ENCODE peak calls at places on chromosome 4, in seven cellular contexts. O is activated naive CD8-positive, alpha-beta T cell treated with anti-CD3 and anti-CD28 coated beads for 36 hours; H is AG08395; N is activated T-cell treated with anti-CD3 and anti-CD28 coated beads, Interleukin-2, amount 50 U/mL, for 72 hours; W is GM04503; J is H54; D is RWPE2. Y is an unnamed sample.

GRCh38 chr4:75745192-75745591 is 20.8 kb downstream of the USO1 start:
- DNase-seq in J (peak; percentile 4), O (no peak), W (no peak), H (peak; percentile 21), N (no peak), D (no peak), Y (no peak)

GRCh38 chr4:130747842-130748241 is 1651.9 kb downstream of the C4orf33 start:
- DNase-seq in J (no peak), H (no peak), O (no peak), N (no peak), D (no peak), W (no peak), Y (no peak)

GRCh38 chr4:37481547-37482129 is 204.5 kb downstream of the RELL1 start:
- DNase-seq in D (no peak), H (no peak), J (no peak), W (no peak), N (no peak), O (peak; percentile 6), Y (no peak)

GRCh38 chr4:63049726-63050125 is 1359.5 kb downstream of the TECRL start:
- DNase-seq in N (no peak), D (no peak), W (no peak), J (no peak), H (no peak), O (no peak), Y (no peak)

GRCh38 chr4:89434364-89434988 is 126.9 kb upstream of the GPRIN3 start:
- DNase-seq in J (no peak), N (peak; percentile 17), O (no peak), H (peak; percentile 51), D (no peak), W (no peak), Y (peak; percentile 1)

GRCh38 chr4:15963568-15963967 is 593 bp upstream of the FGFBP2 start:
- DNase-seq in W (no peak), N (peak; percentile 74), H (no peak), J (no peak), D (no peak), O (peak; percentile 80), Y (no peak)

GRCh38 chr4:41361831-41362646 is 105.3 kb downstream of the UCHL1 start:
- DNase-seq in O (no peak), J (peak; percentile 12), H (no peak), D (no peak), W (no peak), N (no peak), Y (no peak)

GRCh38 chr4:46975841-46976551 is 17.4 kb downstream of the GABRA4 start:
- DNase-seq in W (no peak), D (no peak), H (no peak), O (no peak), N (no peak), J (no peak), Y (no peak)

GRCh38 chr4:175560628-175561027 is 251.4 kb downstream of the GPM6A start:
- DNase-seq in J (no peak), W (no peak), D (no peak), H (no peak), O (no peak), N (no peak), Y (peak; percentile 11)

GRCh38 chr4:141599853-141600252 is 36.5 kb upstream of the IL15 start:
- DNase-seq in W (no peak), O (no peak), N (no peak), H (no peak), J (no peak), D (no peak), Y (no peak)

GRCh38 chr4:184472540-184473264 is 1.6 kb downstream of the IRF2 start:
- DNase-seq in N (peak; percentile 83), D (peak; percentile 72), J (peak; percentile 42), H (peak; percentile 83), O (peak; percentile 74), W (no peak), Y (no peak)

GRCh38 chr4:151468715-151469696 is 60.0 kb downstream of the FHIP1A start:
- DNase-seq in H (no peak), J (peak; percentile 4), N (no peak), D (no peak), W (no peak), O (no peak), Y (no peak)

GRCh38 chr4:15003891-15004700 is 1.8 kb downstream of the CPEB2 start:
- DNase-seq in O (peak; percentile 58), J (no peak), N (peak; percentile 59), D (peak; percentile 59), H (peak; percentile 4), W (no peak), Y (no peak)

GRCh38 chr4:17544205-17544604 is 29.2 kb downstream of the CLRN2 start:
- DNase-seq in N (no peak), W (peak; percentile 19), H (peak; percentile 31), D (no peak), O (no peak), J (no peak), Y (no peak)

GRCh38 chr4:1614854-1615595 is 69.1 kb downstream of the FAM53A start:
- DNase-seq in H (no peak), N (no peak), W (no peak), J (no peak), O (no peak), D (no peak), Y (no peak)

GRCh38 chr4:156710571-156711195 is 260.9 kb downstream of the PDGFC start:
- DNase-seq in O (no peak), W (peak; percentile 43), J (no peak), N (no peak), D (no peak), H (peak; percentile 31), Y (peak; percentile 58)

GRCh38 chr4:91113130-91113706 is 986.0 kb downstream of the CCSER1 start:
- DNase-seq in H (no peak), O (no peak), J (peak; percentile 2), N (no peak), W (no peak), D (no peak), Y (no peak)

GRCh38 chr4:151801547-151802516 is 41.0 kb upstream of the GATB start:
- DNase-seq in O (peak; percentile 47), D (no peak), W (no peak), N (peak; percentile 70), H (no peak), J (no peak), Y (no peak)

GRCh38 chr4:174358410-174358809 is 74.7 kb downstream of the CEP44 start:
- DNase-seq in O (no peak), J (no peak), W (no peak), N (no peak), H (no peak), D (no peak), Y (no peak)

GRCh38 chr4:158202475-158202874 is 7.8 kb upstream of the TMEM144 start:
- DNase-seq in W (no peak), J (no peak), D (no peak), N (no peak), O (no peak), H (no peak), Y (no peak)

GRCh38 chr4:118783887-118784286 is 52.0 kb downstream of the SEC24D start:
- DNase-seq in N (no peak), W (no peak), H (no peak), D (no peak), J (no peak), O (no peak), Y (no peak)

GRCh38 chr4:84965558-84966381 is 720 bp downstream of the WDFY3 start:
- DNase-seq in W (no peak), N (peak; percentile 3), D (peak; percentile 64), J (no peak), H (peak; percentile 46), O (peak; percentile 3), Y (no peak)

GRCh38 chr4:110586137-110586850 is 36.6 kb downstream of the PITX2 start:
- DNase-seq in N (no peak), W (peak; percentile 37), H (peak; percentile 83), D (no peak), O (no peak), J (peak; percentile 24), Y (peak; percentile 46)

GRCh38 chr4:111512081-111512774 is 633.0 kb upstream of the FAM241A start:
- DNase-seq in D (no peak), J (no peak), W (peak; percentile 75), H (peak; percentile 26), N (no peak), O (no peak), Y (peak; percentile 74)

GRCh38 chr4:4555916-4556315 is 14.1 kb upstream of the STX18 start:
- DNase-seq in D (no peak), H (peak; percentile 96), O (no peak), N (no peak), W (peak; percentile 92), J (peak; percentile 33), Y (peak; percentile 89)

GRCh38 chr4:128528177-128528576 is 240.6 kb upstream of the PGRMC2 start:
- DNase-seq in J (no peak), N (no peak), O (no peak), H (no peak), D (no peak), W (no peak), Y (no peak)

GRCh38 chr4:41256131-41256739 is 493 bp upstream of the UCHL1 start:
- DNase-seq in O (no peak), W (no peak), D (no peak), H (no peak), J (peak; percentile 7), N (no peak), Y (no peak)

GRCh38 chr4:98166025-98166730 is 22.9 kb upstream of the STPG2 start:
- DNase-seq in J (peak; percentile 30), D (peak; percentile 83), H (no peak), O (no peak), N (no peak), W (no peak), Y (no peak)

GRCh38 chr4:174631901-174632758 is 109.8 kb upstream of the HPGD start:
- DNase-seq in J (no peak), N (no peak), H (peak; percentile 47), O (no peak), D (no peak), W (no peak), Y (peak; percentile 3)

GRCh38 chr4:5926601-5927000 is 33.7 kb upstream of the CRMP1 start:
- DNase-seq in D (no peak), O (no peak), N (no peak), H (no peak), J (no peak), W (no peak), Y (no peak)

GRCh38 chr4:140098481-140099132 is 55.4 kb downstream of the MAML3 start:
- DNase-seq in D (no peak), J (no peak), N (no peak), O (no peak), H (peak; percentile 46), W (no peak), Y (no peak)

GRCh38 chr4:87005690-87006461 is 71.1 kb downstream of the AFF1 start:
- DNase-seq in W (no peak), N (peak; percentile 53), J (no peak), D (no peak), H (peak; percentile 10), O (peak; percentile 36), Y (no peak)

GRCh38 chr4:86595426-86595805 is 1.3 kb downstream of the PTPN13 start:
- DNase-seq in N (no peak), H (peak; percentile 10), J (no peak), D (no peak), O (no peak), W (no peak), Y (no peak)

GRCh38 chr4:37765741-37766140 is 60.7 kb upstream of the PGM2 start:
- DNase-seq in O (no peak), H (no peak), J (no peak), W (no peak), D (no peak), N (peak; percentile 30), Y (no peak)

GRCh38 chr4:12689457-12689856 is 794.7 kb downstream of the RAB28 start:
- DNase-seq in O (no peak), H (no peak), D (no peak), N (no peak), W (no peak), J (no peak), Y (no peak)

GRCh38 chr4:117378942-117379341 is 293.6 kb upstream of the TRAM1L1 start:
- DNase-seq in N (no peak), H (no peak), O (no peak), J (no peak), D (no peak), W (no peak), Y (no peak)

GRCh38 chr4:112127736-112128322 is 17.4 kb upstream of the FAM241A start:
- DNase-seq in O (no peak), N (no peak), J (no peak), D (no peak), W (no peak), H (no peak), Y (no peak)

GRCh38 chr4:53068755-53069154 is 206.6 kb downstream of the RASL11B start:
- DNase-seq in J (no peak), D (no peak), N (no peak), O (no peak), W (no peak), H (no peak), Y (no peak)

Y was measured in AG09309.